ENCODE peak calls at places on chromosome X, in seven cellular contexts. One of them, this sample, is unnamed.

GRCh38 chrX:17689971-17690409 is 47.3 kb upstream of the SCML1 start:
- DNase-seq in NAMALWA: peak; percentile 49
- DNase-seq in right lobe of liver: no peak
- DNase-seq in activated effector memory CD4-positive, alpha-beta T cell treated with Interleukin-2 at 50 U/mL for 16 hours: no peak
- DNase-seq in GM12865: peak; percentile 49
- DNase-seq in stimulated activated CD4-positive, alpha-beta T cell treated with anti-CD3 and anti-CD28 coated beads, Interleukin-1b, Interleukin-23, amount 100 ng/mL, for 48 hours: peak; percentile 11
- DNase-seq in HT1080: peak; percentile 26
- DNase-seq in this sample: no peak

GRCh38 chrX:130171446-130172126 is at the start of gene RAB33A:
- DNase-seq in NAMALWA: no peak
- DNase-seq in right lobe of liver: no peak
- DNase-seq in GM12865: peak; percentile 64
- DNase-seq in activated effector memory CD4-positive, alpha-beta T cell treated with Interleukin-2 at 50 U/mL for 16 hours: peak; percentile 44
- DNase-seq in HT1080: no peak
- DNase-seq in stimulated activated CD4-positive, alpha-beta T cell treated with anti-CD3 and anti-CD28 coated beads, Interleukin-1b, Interleukin-23, amount 100 ng/mL, for 48 hours: peak; percentile 30
- DNase-seq in this sample: no peak

GRCh38 chrX:66328950-66329596 is 165.0 kb downstream of the HEPH start:
- DNase-seq in NAMALWA: no peak
- DNase-seq in activated effector memory CD4-positive, alpha-beta T cell treated with Interleukin-2 at 50 U/mL for 16 hours: no peak
- DNase-seq in HT1080: no peak
- DNase-seq in right lobe of liver: peak; percentile 49
- DNase-seq in stimulated activated CD4-positive, alpha-beta T cell treated with anti-CD3 and anti-CD28 coated beads, Interleukin-1b, Interleukin-23, amount 100 ng/mL, for 48 hours: no peak
- DNase-seq in GM12865: no peak
- DNase-seq in this sample: no peak

GRCh38 chrX:135484636-135485289 is 35.7 kb upstream of the INTS6L start:
- DNase-seq in HT1080: peak; percentile 24
- DNase-seq in activated effector memory CD4-positive, alpha-beta T cell treated with Interleukin-2 at 50 U/mL for 16 hours: no peak
- DNase-seq in NAMALWA: peak; percentile 48
- DNase-seq in stimulated activated CD4-positive, alpha-beta T cell treated with anti-CD3 and anti-CD28 coated beads, Interleukin-1b, Interleukin-23, amount 100 ng/mL, for 48 hours: no peak
- DNase-seq in right lobe of liver: no peak
- DNase-seq in GM12865: peak; percentile 47
- DNase-seq in this sample: no peak

GRCh38 chrX:51860679-51861078 is 32.7 kb upstream of the MAGED1 start:
- DNase-seq in stimulated activated CD4-positive, alpha-beta T cell treated with anti-CD3 and anti-CD28 coated beads, Interleukin-1b, Interleukin-23, amount 100 ng/mL, for 48 hours: no peak
- DNase-seq in activated effector memory CD4-positive, alpha-beta T cell treated with Interleukin-2 at 50 U/mL for 16 hours: no peak
- DNase-seq in GM12865: peak; percentile 0
- DNase-seq in HT1080: peak; percentile 33
- DNase-seq in NAMALWA: peak; percentile 45
- DNase-seq in right lobe of liver: no peak
- DNase-seq in this sample: peak; percentile 18

GRCh38 chrX:63350551-63350950 is 581 bp downstream of the SPIN4 start:
- DNase-seq in HT1080: peak; percentile 13
- DNase-seq in activated effector memory CD4-positive, alpha-beta T cell treated with Interleukin-2 at 50 U/mL for 16 hours: peak; percentile 2
- DNase-seq in right lobe of liver: no peak
- DNase-seq in stimulated activated CD4-positive, alpha-beta T cell treated with anti-CD3 and anti-CD28 coated beads, Interleukin-1b, Interleukin-23, amount 100 ng/mL, for 48 hours: no peak
- DNase-seq in NAMALWA: peak; percentile 52
- DNase-seq in GM12865: peak; percentile 46
- DNase-seq in this sample: peak; percentile 3

GRCh38 chrX:3129256-3129655 is 88.0 kb downstream of the ARSF start:
- DNase-seq in NAMALWA: no peak
- DNase-seq in stimulated activated CD4-positive, alpha-beta T cell treated with anti-CD3 and anti-CD28 coated beads, Interleukin-1b, Interleukin-23, amount 100 ng/mL, for 48 hours: no peak
- DNase-seq in HT1080: peak; percentile 40
- DNase-seq in activated effector memory CD4-positive, alpha-beta T cell treated with Interleukin-2 at 50 U/mL for 16 hours: no peak
- DNase-seq in right lobe of liver: no peak
- DNase-seq in GM12865: no peak
- DNase-seq in this sample: no peak

GRCh38 chrX:115630204-115630603 is 69.2 kb downstream of the PLS3 start:
- DNase-seq in stimulated activated CD4-positive, alpha-beta T cell treated with anti-CD3 and anti-CD28 coated beads, Interleukin-1b, Interleukin-23, amount 100 ng/mL, for 48 hours: no peak
- DNase-seq in HT1080: no peak
- DNase-seq in activated effector memory CD4-positive, alpha-beta T cell treated with Interleukin-2 at 50 U/mL for 16 hours: no peak
- DNase-seq in GM12865: no peak
- DNase-seq in NAMALWA: no peak
- DNase-seq in right lobe of liver: no peak
- DNase-seq in this sample: no peak

GRCh38 chrX:109777749-109778148 is 44.7 kb upstream of the ACSL4 start:
- DNase-seq in HT1080: no peak
- DNase-seq in activated effector memory CD4-positive, alpha-beta T cell treated with Interleukin-2 at 50 U/mL for 16 hours: no peak
- DNase-seq in GM12865: no peak
- DNase-seq in NAMALWA: no peak
- DNase-seq in stimulated activated CD4-positive, alpha-beta T cell treated with anti-CD3 and anti-CD28 coated beads, Interleukin-1b, Interleukin-23, amount 100 ng/mL, for 48 hours: no peak
- DNase-seq in right lobe of liver: no peak
- DNase-seq in this sample: no peak

GRCh38 chrX:68842781-68843581 is 14.2 kb downstream of the EFNB1 start:
- DNase-seq in activated effector memory CD4-positive, alpha-beta T cell treated with Interleukin-2 at 50 U/mL for 16 hours: no peak
- DNase-seq in NAMALWA: no peak
- DNase-seq in stimulated activated CD4-positive, alpha-beta T cell treated with anti-CD3 and anti-CD28 coated beads, Interleukin-1b, Interleukin-23, amount 100 ng/mL, for 48 hours: no peak
- DNase-seq in HT1080: no peak
- DNase-seq in GM12865: no peak
- DNase-seq in right lobe of liver: peak; percentile 69
- DNase-seq in this sample: no peak

GRCh38 chrX:25202827-25203226 is 187.1 kb upstream of the ARX start:
- DNase-seq in NAMALWA: no peak
- DNase-seq in GM12865: no peak
- DNase-seq in stimulated activated CD4-positive, alpha-beta T cell treated with anti-CD3 and anti-CD28 coated beads, Interleukin-1b, Interleukin-23, amount 100 ng/mL, for 48 hours: no peak
- DNase-seq in right lobe of liver: no peak
- DNase-seq in activated effector memory CD4-positive, alpha-beta T cell treated with Interleukin-2 at 50 U/mL for 16 hours: no peak
- DNase-seq in HT1080: no peak
- DNase-seq in this sample: no peak

GRCh38 chrX:95505721-95506120 is 1178.9 kb upstream of the DIAPH2 start:
- DNase-seq in activated effector memory CD4-positive, alpha-beta T cell treated with Interleukin-2 at 50 U/mL for 16 hours: no peak
- DNase-seq in HT1080: peak; percentile 0
- DNase-seq in GM12865: no peak
- DNase-seq in NAMALWA: no peak
- DNase-seq in right lobe of liver: no peak
- DNase-seq in stimulated activated CD4-positive, alpha-beta T cell treated with anti-CD3 and anti-CD28 coated beads, Interleukin-1b, Interleukin-23, amount 100 ng/mL, for 48 hours: no peak
- DNase-seq in this sample: no peak

GRCh38 chrX:113929004-113929403 is 654.9 kb upstream of the HTR2C start:
- DNase-seq in stimulated activated CD4-positive, alpha-beta T cell treated with anti-CD3 and anti-CD28 coated beads, Interleukin-1b, Interleukin-23, amount 100 ng/mL, for 48 hours: no peak
- DNase-seq in HT1080: peak; percentile 56
- DNase-seq in activated effector memory CD4-positive, alpha-beta T cell treated with Interleukin-2 at 50 U/mL for 16 hours: no peak
- DNase-seq in right lobe of liver: no peak
- DNase-seq in GM12865: peak; percentile 25
- DNase-seq in NAMALWA: peak; percentile 20
- DNase-seq in this sample: no peak

GRCh38 chrX:38052096-38052495 is 45.7 kb downstream of the SYTL5 start:
- DNase-seq in activated effector memory CD4-positive, alpha-beta T cell treated with Interleukin-2 at 50 U/mL for 16 hours: no peak
- DNase-seq in HT1080: peak; percentile 91
- DNase-seq in stimulated activated CD4-positive, alpha-beta T cell treated with anti-CD3 and anti-CD28 coated beads, Interleukin-1b, Interleukin-23, amount 100 ng/mL, for 48 hours: peak; percentile 1
- DNase-seq in GM12865: no peak
- DNase-seq in NAMALWA: no peak
- DNase-seq in right lobe of liver: no peak
- DNase-seq in this sample: no peak

GRCh38 chrX:101359966-101360365 is 11.4 kb upstream of the TIMM8A start:
- DNase-seq in HT1080: peak; percentile 5
- DNase-seq in NAMALWA: no peak
- DNase-seq in right lobe of liver: no peak
- DNase-seq in stimulated activated CD4-positive, alpha-beta T cell treated with anti-CD3 and anti-CD28 coated beads, Interleukin-1b, Interleukin-23, amount 100 ng/mL, for 48 hours: no peak
- DNase-seq in activated effector memory CD4-positive, alpha-beta T cell treated with Interleukin-2 at 50 U/mL for 16 hours: no peak
- DNase-seq in GM12865: no peak
- DNase-seq in this sample: no peak

GRCh38 chrX:115591856-115592842 is 31.2 kb downstream of the PLS3 start:
- DNase-seq in NAMALWA: no peak
- DNase-seq in activated effector memory CD4-positive, alpha-beta T cell treated with Interleukin-2 at 50 U/mL for 16 hours: no peak
- DNase-seq in right lobe of liver: no peak
- DNase-seq in stimulated activated CD4-positive, alpha-beta T cell treated with anti-CD3 and anti-CD28 coated beads, Interleukin-1b, Interleukin-23, amount 100 ng/mL, for 48 hours: no peak
- DNase-seq in HT1080: peak; percentile 37
- DNase-seq in GM12865: no peak
- DNase-seq in this sample: no peak

GRCh38 chrX:25005382-25006185 is 10.2 kb downstream of the ARX start:
- DNase-seq in right lobe of liver: no peak
- DNase-seq in GM12865: no peak
- DNase-seq in activated effector memory CD4-positive, alpha-beta T cell treated with Interleukin-2 at 50 U/mL for 16 hours: no peak
- DNase-seq in HT1080: no peak
- DNase-seq in stimulated activated CD4-positive, alpha-beta T cell treated with anti-CD3 and anti-CD28 coated beads, Interleukin-1b, Interleukin-23, amount 100 ng/mL, for 48 hours: no peak
- DNase-seq in NAMALWA: no peak
- DNase-seq in this sample: no peak

GRCh38 chrX:2145672-2146412 is 354.9 kb downstream of the DHRSX start:
- DNase-seq in activated effector memory CD4-positive, alpha-beta T cell treated with Interleukin-2 at 50 U/mL for 16 hours: no peak
- DNase-seq in stimulated activated CD4-positive, alpha-beta T cell treated with anti-CD3 and anti-CD28 coated beads, Interleukin-1b, Interleukin-23, amount 100 ng/mL, for 48 hours: no peak
- DNase-seq in NAMALWA: no peak
- DNase-seq in HT1080: peak; percentile 43
- DNase-seq in right lobe of liver: no peak
- DNase-seq in GM12865: no peak
- DNase-seq in this sample: no peak

GRCh38 chrX:45309801-45310200 is 109.1 kb upstream of the DIPK2B start:
- DNase-seq in activated effector memory CD4-positive, alpha-beta T cell treated with Interleukin-2 at 50 U/mL for 16 hours: no peak
- DNase-seq in GM12865: no peak
- DNase-seq in NAMALWA: no peak
- DNase-seq in right lobe of liver: no peak
- DNase-seq in HT1080: no peak
- DNase-seq in stimulated activated CD4-positive, alpha-beta T cell treated with anti-CD3 and anti-CD28 coated beads, Interleukin-1b, Interleukin-23, amount 100 ng/mL, for 48 hours: no peak
- DNase-seq in this sample: no peak

GRCh38 chrX:12910851-12911461 is 4.5 kb downstream of the TLR8 start:
- DNase-seq in activated effector memory CD4-positive, alpha-beta T cell treated with Interleukin-2 at 50 U/mL for 16 hours: no peak
- DNase-seq in right lobe of liver: no peak
- DNase-seq in GM12865: no peak
- DNase-seq in stimulated activated CD4-positive, alpha-beta T cell treated with anti-CD3 and anti-CD28 coated beads, Interleukin-1b, Interleukin-23, amount 100 ng/mL, for 48 hours: no peak
- DNase-seq in HT1080: no peak
- DNase-seq in NAMALWA: no peak
- DNase-seq in this sample: no peak

GRCh38 chrX:17643528-17643927 is 93.8 kb upstream of the SCML1 start:
- DNase-seq in activated effector memory CD4-positive, alpha-beta T cell treated with Interleukin-2 at 50 U/mL for 16 hours: no peak
- DNase-seq in HT1080: no peak
- DNase-seq in NAMALWA: no peak
- DNase-seq in stimulated activated CD4-positive, alpha-beta T cell treated with anti-CD3 and anti-CD28 coated beads, Interleukin-1b, Interleukin-23, amount 100 ng/mL, for 48 hours: no peak
- DNase-seq in GM12865: no peak
- DNase-seq in right lobe of liver: no peak
- DNase-seq in this sample: no peak

GRCh38 chrX:125004799-125005198 is 314.9 kb upstream of the TEX13C start:
- DNase-seq in GM12865: no peak
- DNase-seq in stimulated activated CD4-positive, alpha-beta T cell treated with anti-CD3 and anti-CD28 coated beads, Interleukin-1b, Interleukin-23, amount 100 ng/mL, for 48 hours: no peak
- DNase-seq in activated effector memory CD4-positive, alpha-beta T cell treated with Interleukin-2 at 50 U/mL for 16 hours: no peak
- DNase-seq in NAMALWA: no peak
- DNase-seq in right lobe of liver: no peak
- DNase-seq in HT1080: peak; percentile 13
- DNase-seq in this sample: no peak

GRCh38 chrX:117510453-117510852 is 606.2 kb downstream of the KLHL13 start:
- DNase-seq in GM12865: no peak
- DNase-seq in HT1080: no peak
- DNase-seq in stimulated activated CD4-positive, alpha-beta T cell treated with anti-CD3 and anti-CD28 coated beads, Interleukin-1b, Interleukin-23, amount 100 ng/mL, for 48 hours: no peak
- DNase-seq in NAMALWA: peak; percentile 0
- DNase-seq in right lobe of liver: no peak
- DNase-seq in activated effector memory CD4-positive, alpha-beta T cell treated with Interleukin-2 at 50 U/mL for 16 hours: no peak
- DNase-seq in this sample: no peak

GRCh38 chrX:11664211-11664888 is 1.4 kb downstream of the ARHGAP6 start:
- DNase-seq in activated effector memory CD4-positive, alpha-beta T cell treated with Interleukin-2 at 50 U/mL for 16 hours: no peak
- DNase-seq in HT1080: no peak
- DNase-seq in NAMALWA: no peak
- DNase-seq in stimulated activated CD4-positive, alpha-beta T cell treated with anti-CD3 and anti-CD28 coated beads, Interleukin-1b, Interleukin-23, amount 100 ng/mL, for 48 hours: no peak
- DNase-seq in right lobe of liver: peak; percentile 39
- DNase-seq in GM12865: peak; percentile 53
- DNase-seq in this sample: peak; percentile 49

GRCh38 chrX:22999696-23000223 is at the start of gene DDX53:
- DNase-seq in activated effector memory CD4-positive, alpha-beta T cell treated with Interleukin-2 at 50 U/mL for 16 hours: no peak
- DNase-seq in GM12865: no peak
- DNase-seq in right lobe of liver: no peak
- DNase-seq in HT1080: no peak
- DNase-seq in stimulated activated CD4-positive, alpha-beta T cell treated with anti-CD3 and anti-CD28 coated beads, Interleukin-1b, Interleukin-23, amount 100 ng/mL, for 48 hours: no peak
- DNase-seq in NAMALWA: no peak
- DNase-seq in this sample: no peak

GRCh38 chrX:97039363-97040029 is 155.8 kb downstream of the RPA4 start:
- DNase-seq in NAMALWA: no peak
- DNase-seq in stimulated activated CD4-positive, alpha-beta T cell treated with anti-CD3 and anti-CD28 coated beads, Interleukin-1b, Interleukin-23, amount 100 ng/mL, for 48 hours: no peak
- DNase-seq in right lobe of liver: no peak
- DNase-seq in GM12865: peak; percentile 70
- DNase-seq in HT1080: peak; percentile 32
- DNase-seq in activated effector memory CD4-positive, alpha-beta T cell treated with Interleukin-2 at 50 U/mL for 16 hours: no peak
- DNase-seq in this sample: peak; percentile 6

GRCh38 chrX:134603806-134604700 is 54.2 kb downstream of the PLAC1 start:
- DNase-seq in stimulated activated CD4-positive, alpha-beta T cell treated with anti-CD3 and anti-CD28 coated beads, Interleukin-1b, Interleukin-23, amount 100 ng/mL, for 48 hours: no peak
- DNase-seq in NAMALWA: no peak
- DNase-seq in GM12865: no peak
- DNase-seq in activated effector memory CD4-positive, alpha-beta T cell treated with Interleukin-2 at 50 U/mL for 16 hours: no peak
- DNase-seq in HT1080: peak; percentile 78
- DNase-seq in right lobe of liver: no peak
- DNase-seq in this sample: no peak

GRCh38 chrX:108312011-108312410 is 126.2 kb downstream of the COL4A6 start:
- DNase-seq in NAMALWA: no peak
- DNase-seq in right lobe of liver: no peak
- DNase-seq in activated effector memory CD4-positive, alpha-beta T cell treated with Interleukin-2 at 50 U/mL for 16 hours: no peak
- DNase-seq in GM12865: no peak
- DNase-seq in HT1080: peak; percentile 5
- DNase-seq in stimulated activated CD4-positive, alpha-beta T cell treated with anti-CD3 and anti-CD28 coated beads, Interleukin-1b, Interleukin-23, amount 100 ng/mL, for 48 hours: no peak
- DNase-seq in this sample: no peak

GRCh38 chrX:65985922-65986588 is 53.8 kb downstream of the VSIG4 start:
- DNase-seq in HT1080: peak; percentile 38
- DNase-seq in stimulated activated CD4-positive, alpha-beta T cell treated with anti-CD3 and anti-CD28 coated beads, Interleukin-1b, Interleukin-23, amount 100 ng/mL, for 48 hours: peak; percentile 67
- DNase-seq in right lobe of liver: no peak
- DNase-seq in NAMALWA: peak; percentile 61
- DNase-seq in activated effector memory CD4-positive, alpha-beta T cell treated with Interleukin-2 at 50 U/mL for 16 hours: peak; percentile 17
- DNase-seq in GM12865: peak; percentile 74
- DNase-seq in this sample: no peak

GRCh38 chrX:134406230-134406794 is 53.7 kb upstream of the HPRT1 start:
- DNase-seq in activated effector memory CD4-positive, alpha-beta T cell treated with Interleukin-2 at 50 U/mL for 16 hours: no peak
- DNase-seq in stimulated activated CD4-positive, alpha-beta T cell treated with anti-CD3 and anti-CD28 coated beads, Interleukin-1b, Interleukin-23, amount 100 ng/mL, for 48 hours: no peak
- DNase-seq in NAMALWA: no peak
- DNase-seq in right lobe of liver: no peak
- DNase-seq in HT1080: no peak
- DNase-seq in GM12865: no peak
- DNase-seq in this sample: no peak

GRCh38 chrX:56969559-56969958 is 25.8 kb downstream of the SPIN3 start:
- DNase-seq in GM12865: no peak
- DNase-seq in stimulated activated CD4-positive, alpha-beta T cell treated with anti-CD3 and anti-CD28 coated beads, Interleukin-1b, Interleukin-23, amount 100 ng/mL, for 48 hours: no peak
- DNase-seq in NAMALWA: no peak
- DNase-seq in right lobe of liver: no peak
- DNase-seq in HT1080: no peak
- DNase-seq in activated effector memory CD4-positive, alpha-beta T cell treated with Interleukin-2 at 50 U/mL for 16 hours: no peak
- DNase-seq in this sample: no peak

GRCh38 chrX:53294024-53294648 is 12.8 kb upstream of the IQSEC2 start:
- DNase-seq in HT1080: no peak
- DNase-seq in stimulated activated CD4-positive, alpha-beta T cell treated with anti-CD3 and anti-CD28 coated beads, Interleukin-1b, Interleukin-23, amount 100 ng/mL, for 48 hours: no peak
- DNase-seq in GM12865: no peak
- DNase-seq in activated effector memory CD4-positive, alpha-beta T cell treated with Interleukin-2 at 50 U/mL for 16 hours: no peak
- DNase-seq in NAMALWA: peak; percentile 36
- DNase-seq in right lobe of liver: no peak
- DNase-seq in this sample: no peak

GRCh38 chrX:39162322-39162721 is 361.1 kb downstream of the MID1IP1 start:
- DNase-seq in stimulated activated CD4-positive, alpha-beta T cell treated with anti-CD3 and anti-CD28 coated beads, Interleukin-1b, Interleukin-23, amount 100 ng/mL, for 48 hours: peak; percentile 63
- DNase-seq in GM12865: peak; percentile 12
- DNase-seq in HT1080: no peak
- DNase-seq in activated effector memory CD4-positive, alpha-beta T cell treated with Interleukin-2 at 50 U/mL for 16 hours: no peak
- DNase-seq in right lobe of liver: no peak
- DNase-seq in NAMALWA: no peak
- DNase-seq in this sample: peak; percentile 34

GRCh38 chrX:8815460-8816065 is 14.4 kb upstream of the FAM9A start:
- DNase-seq in activated effector memory CD4-positive, alpha-beta T cell treated with Interleukin-2 at 50 U/mL for 16 hours: no peak
- DNase-seq in HT1080: peak; percentile 52
- DNase-seq in stimulated activated CD4-positive, alpha-beta T cell treated with anti-CD3 and anti-CD28 coated beads, Interleukin-1b, Interleukin-23, amount 100 ng/mL, for 48 hours: no peak
- DNase-seq in GM12865: peak; percentile 40
- DNase-seq in NAMALWA: peak; percentile 67
- DNase-seq in right lobe of liver: no peak
- DNase-seq in this sample: no peak

GRCh38 chrX:108396986-108397385 is 41.2 kb downstream of the COL4A6 start:
- DNase-seq in NAMALWA: no peak
- DNase-seq in GM12865: no peak
- DNase-seq in HT1080: no peak
- DNase-seq in activated effector memory CD4-positive, alpha-beta T cell treated with Interleukin-2 at 50 U/mL for 16 hours: no peak
- DNase-seq in right lobe of liver: no peak
- DNase-seq in stimulated activated CD4-positive, alpha-beta T cell treated with anti-CD3 and anti-CD28 coated beads, Interleukin-1b, Interleukin-23, amount 100 ng/mL, for 48 hours: no peak
- DNase-seq in this sample: no peak

GRCh38 chrX:11427082-11428033 is 134.1 kb downstream of the AMELX start:
- DNase-seq in HT1080: no peak
- DNase-seq in NAMALWA: no peak
- DNase-seq in activated effector memory CD4-positive, alpha-beta T cell treated with Interleukin-2 at 50 U/mL for 16 hours: no peak
- DNase-seq in right lobe of liver: peak; percentile 50
- DNase-seq in stimulated activated CD4-positive, alpha-beta T cell treated with anti-CD3 and anti-CD28 coated beads, Interleukin-1b, Interleukin-23, amount 100 ng/mL, for 48 hours: no peak
- DNase-seq in GM12865: peak; percentile 62
- DNase-seq in this sample: peak; percentile 77

GRCh38 chrX:97210501-97210900 is 326.8 kb downstream of the RPA4 start:
- DNase-seq in NAMALWA: no peak
- DNase-seq in GM12865: no peak
- DNase-seq in right lobe of liver: no peak
- DNase-seq in activated effector memory CD4-positive, alpha-beta T cell treated with Interleukin-2 at 50 U/mL for 16 hours: no peak
- DNase-seq in HT1080: no peak
- DNase-seq in stimulated activated CD4-positive, alpha-beta T cell treated with anti-CD3 and anti-CD28 coated beads, Interleukin-1b, Interleukin-23, amount 100 ng/mL, for 48 hours: no peak
- DNase-seq in this sample: no peak

GRCh38 chrX:74602142-74602541 is 12.3 kb downstream of the RLIM start:
- DNase-seq in activated effector memory CD4-positive, alpha-beta T cell treated with Interleukin-2 at 50 U/mL for 16 hours: no peak
- DNase-seq in NAMALWA: no peak
- DNase-seq in HT1080: no peak
- DNase-seq in right lobe of liver: no peak
- DNase-seq in GM12865: no peak
- DNase-seq in stimulated activated CD4-positive, alpha-beta T cell treated with anti-CD3 and anti-CD28 coated beads, Interleukin-1b, Interleukin-23, amount 100 ng/mL, for 48 hours: no peak
- DNase-seq in this sample: no peak

This sample was measured in pancreas.